ENCODE peak calls at places on chromosomes 1 and 21, in nine cellular contexts. M is sigmoid colon; D is tibial nerve; I is fibroblast of lung; B is body of pancreas; T is naive thymus-derived CD4-positive, alpha-beta T cell; W is dorsolateral prefrontal cortex; C is astrocyte of the cerebellum; F is HL-60. U is an unnamed sample.
A peak's percentile ranks its signal among the peaks of the same experiment; 100 is the strongest.

GRCh38 chr21:43667191-43667904 is 8.0 kb downstream of the RRP1B start:
- DNase-seq in B (no peak), M (no peak), I (peak; percentile 72), W (no peak), F (peak; percentile 45), T (no peak), C (peak; percentile 47), D (no peak), U (peak; percentile 69)

GRCh38 chr21:14603202-14603601 is 57.1 kb upstream of the SAMSN1 start:
- DNase-seq in W (no peak), I (peak; percentile 52), D (no peak), C (peak; percentile 67), T (no peak), B (no peak), F (no peak), M (no peak), U (no peak)

GRCh38 chr1:25644962-25645361 is 28.4 kb downstream of the MAN1C1 start:
- DNase-seq in D (no peak), W (no peak), B (no peak), F (no peak), I (no peak), C (no peak), M (no peak), T (no peak), U (no peak)

GRCh38 chr1:91765880-91766443 is 120.0 kb downstream of the TGFBR3 start:
- DNase-seq in T (no peak), W (no peak), C (no peak), D (no peak), F (peak; percentile 56), M (no peak), I (no peak), B (no peak), U (no peak)

GRCh38 chr1:175520186-175520585 is 223.2 kb downstream of the TNR start:
- DNase-seq in T (no peak), M (no peak), C (peak; percentile 24), W (no peak), B (peak; percentile 47), F (no peak), D (no peak), I (no peak), U (peak; percentile 39)

GRCh38 chr1:48931571-48932251 is 155.0 kb upstream of the BEND5 start:
- DNase-seq in M (no peak), D (no peak), T (no peak), C (peak; percentile 67), B (no peak), F (no peak), I (no peak), W (no peak), U (peak; percentile 87)

GRCh38 chr1:94993931-94994645 is 67.2 kb upstream of the CNN3 start:
- DNase-seq in F (no peak), T (no peak), I (no peak), W (no peak), M (no peak), D (no peak), B (no peak), C (no peak), U (no peak)

GRCh38 chr1:39699419-39699818 is 8.2 kb upstream of the HPCAL4 start:
- DNase-seq in D (no peak), W (no peak), B (no peak), M (no peak), C (no peak), F (no peak), I (no peak), T (no peak), U (no peak)

GRCh38 chr1:9422321-9422720 is 116.9 kb upstream of the SLC25A33 start:
- DNase-seq in T (no peak), I (no peak), F (no peak), B (no peak), C (no peak), D (no peak), W (no peak), M (no peak), U (no peak)

GRCh38 chr1:44327679-44328491 is 27.2 kb downstream of the ERI3 start:
- DNase-seq in C (peak; percentile 100), B (peak; percentile 93), D (peak; percentile 87), W (no peak), T (no peak), F (no peak), I (peak; percentile 99), M (peak; percentile 94), U (peak; percentile 98)

GRCh38 chr1:107976431-107977215 is 11.6 kb upstream of the VAV3 start:
- DNase-seq in I (no peak), D (no peak), T (no peak), C (peak; percentile 70), M (no peak), F (no peak), B (no peak), W (no peak), U (peak; percentile 33)

GRCh38 chr1:12056331-12056841 is 6.7 kb upstream of the TNFRSF8 start:
- DNase-seq in F (no peak), C (no peak), I (no peak), W (no peak), M (no peak), D (no peak), T (no peak), B (no peak), U (no peak)

GRCh38 chr1:116360435-116361173 is 12.4 kb upstream of the ATP1A1 start:
- DNase-seq in D (no peak), C (no peak), I (peak; percentile 64), B (no peak), M (no peak), F (no peak), T (no peak), W (no peak), U (no peak)

GRCh38 chr1:189851806-189852367 is 625.8 kb downstream of the BRINP3 start:
- DNase-seq in F (no peak), D (no peak), T (no peak), B (no peak), W (no peak), M (no peak), C (peak; percentile 64), I (no peak), U (no peak)

GRCh38 chr1:156700731-156701130 is 4.7 kb downstream of the CRABP2 start:
- DNase-seq in I (no peak), B (no peak), M (no peak), F (no peak), C (no peak), W (no peak), T (no peak), D (no peak), U (no peak)

GRCh38 chr1:151311589-151312331 is 15.5 kb downstream of the PI4KB start:
- DNase-seq in T (peak; percentile 65), C (peak; percentile 94), D (peak; percentile 61), F (peak; percentile 89), I (peak; percentile 100), B (peak; percentile 75), W (peak; percentile 80), M (peak; percentile 94), U (peak; percentile 99)

GRCh38 chr1:196090226-196090625 is 518.0 kb downstream of the KCNT2 start:
- DNase-seq in D (no peak), I (no peak), F (no peak), M (no peak), T (no peak), B (no peak), C (no peak), W (no peak), U (no peak)

GRCh38 chr1:12406218-12407021 is 176.6 kb downstream of the VPS13D start:
- DNase-seq in B (no peak), C (no peak), M (no peak), T (no peak), D (no peak), I (peak; percentile 68), W (no peak), F (no peak), U (no peak)

GRCh38 chr1:52153898-52154297 is 12.0 kb downstream of the ZFYVE9 start:
- DNase-seq in F (no peak), I (no peak), B (no peak), D (no peak), T (no peak), M (no peak), C (no peak), W (no peak), U (no peak)

GRCh38 chr21:32359719-32360260 is 33.0 kb downstream of the URB1 start:
- DNase-seq in C (no peak), B (no peak), D (no peak), M (no peak), T (no peak), F (peak; percentile 11), W (no peak), I (no peak), U (no peak)

GRCh38 chr1:61393575-61393974 is 311.2 kb downstream of the NFIA start:
- DNase-seq in W (no peak), T (no peak), C (no peak), F (no peak), B (no peak), M (no peak), D (no peak), I (no peak), U (no peak)

GRCh38 chr1:36384542-36385409 is 948 bp downstream of the STK40 start:
- DNase-seq in I (peak; percentile 6), D (no peak), B (peak; percentile 95), F (peak; percentile 57), C (no peak), M (peak; percentile 82), T (peak; percentile 52), W (peak; percentile 44), U (peak; percentile 24)

GRCh38 chr1:23696335-23696989 is 4.9 kb downstream of the RPL11 start:
- DNase-seq in M (no peak), W (no peak), I (no peak), F (no peak), B (no peak), T (no peak), C (no peak), D (no peak), U (no peak)
- H3K4me3 ChIP-seq in M (no peak overlapping the region), W (no peak overlapping the region), I (no peak overlapping the region), F (no peak overlapping the region), B (no peak overlapping the region), T (no peak overlapping the region), C (no peak overlapping the region), D (no peak overlapping the region), U (no peak overlapping the region)

GRCh38 chr1:978069-978834 is 3.6 kb downstream of the PERM1 start:
- DNase-seq in T (no peak), D (no peak), W (no peak), B (peak; percentile 10), C (no peak), I (no peak), F (no peak), M (peak; percentile 62), U (peak; percentile 22)
- H3K4me3 ChIP-seq in T (no peak overlapping the region), D (no peak overlapping the region), W (no peak overlapping the region), B (no peak overlapping the region), C (no peak overlapping the region), I (no peak overlapping the region), F (no peak overlapping the region), M (no peak overlapping the region), U (no peak overlapping the region)

GRCh38 chr1:212721388-212722247 is 22.0 kb upstream of the BATF3 start:
- DNase-seq in W (no peak), M (no peak), F (no peak), I (peak; percentile 67), B (no peak), T (peak; percentile 41), D (no peak), C (peak; percentile 80), U (peak; percentile 45)
- H3K4me3 ChIP-seq in W (no peak overlapping the region), M (no peak overlapping the region), F (no peak overlapping the region), I (no peak overlapping the region), B (no peak overlapping the region), T (no peak overlapping the region), D (no peak overlapping the region), C (no peak overlapping the region), U (no peak overlapping the region)

DNA sequence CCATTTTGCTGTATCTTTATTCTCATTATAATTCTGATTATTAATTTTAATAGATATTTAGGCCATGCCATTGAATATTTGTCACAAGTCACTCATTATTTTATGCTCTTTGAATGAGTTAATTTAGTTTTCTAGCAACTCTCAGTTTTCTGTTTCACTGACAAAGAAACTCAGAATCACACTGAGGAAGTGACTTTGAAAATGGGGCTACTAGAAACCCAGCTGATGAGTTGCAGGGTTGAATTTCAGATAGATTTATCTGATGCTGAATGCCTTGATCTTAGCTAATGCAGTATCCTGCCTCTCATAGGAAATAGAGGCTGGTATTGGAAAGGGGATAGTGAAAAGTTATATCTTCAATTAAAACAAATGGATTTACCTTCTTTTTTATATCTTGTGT is 67.4 kb upstream of the PLA2G4A start:
- DNase-seq in M (no peak), W (no peak), I (no peak), C (no peak), D (no peak), F (no peak), T (no peak), B (no peak), U (no peak)
- H3K4me3 ChIP-seq in M (no peak overlapping the region), W (no peak overlapping the region), I (no peak overlapping the region), C (no peak overlapping the region), D (no peak overlapping the region), F (no peak overlapping the region), T (no peak overlapping the region), B (no peak overlapping the region), U (no peak overlapping the region)